ENCODE peak calls at places on chromosomes 16 and 17, in nine cellular contexts. Y, W, D, X, I, H, C, G and R are unnamed samples.
A peak's percentile ranks its signal among the peaks of the same experiment; 100 is the strongest.

GRCh38 chr16:66093217-66093616 is 273.3 kb upstream of the CDH5 start:
- DNase-seq in Y (no peak), W (peak; percentile 54), D (no peak), X (no peak), I (no peak), H (no peak), C (no peak), G (no peak), R (no peak)

GRCh38 chr17:75113798-75114551 is 4.2 kb downstream of the ARMC7 start:
- DNase-seq in Y (peak; percentile 94), W (peak; percentile 89), D (peak; percentile 85), X (peak; percentile 98), I (peak; percentile 94), H (peak; percentile 93), C (peak; percentile 87), G (peak; percentile 76), R (peak; percentile 86)

GRCh38 chr16:89324056-89325010 is 106.8 kb downstream of the ZNF778 start:
- DNase-seq in Y (no peak), W (peak; percentile 92), D (peak; percentile 79), X (no peak), I (no peak), H (no peak), C (no peak), G (no peak), R (peak; percentile 86)

GRCh38 chr17:16243811-16244567 is 27.0 kb downstream of the PIGL start:
- DNase-seq in Y (no peak), W (peak; percentile 8), D (no peak), X (no peak), I (no peak), H (no peak), C (no peak), G (no peak), R (no peak)

GRCh38 chr17:38704645-38705522 is at the start of gene MLLT6:
- DNase-seq in Y (peak; percentile 82), W (peak; percentile 71), D (peak; percentile 71), X (peak; percentile 94), I (peak; percentile 91), H (peak; percentile 80), C (peak; percentile 76), G (peak; percentile 35), R (peak; percentile 85)

GRCh38 chr17:16947470-16947869 is 24.4 kb downstream of the TNFRSF13B start:
- DNase-seq in Y (no peak), W (no peak), D (no peak), X (no peak), I (no peak), H (no peak), C (no peak), G (no peak), R (no peak)

GRCh38 chr17:17077861-17078732 is 35.8 kb downstream of the MPRIP start:
- DNase-seq in Y (peak; percentile 57), W (no peak), D (no peak), X (peak; percentile 83), I (peak; percentile 83), H (peak; percentile 60), C (no peak), G (no peak), R (no peak)

GRCh38 chr17:40364121-40364861 is at the start of gene GJD3:
- DNase-seq in Y (no peak), W (no peak), D (no peak), X (no peak), I (no peak), H (no peak), C (no peak), G (no peak), R (no peak)

GRCh38 chr16:66403531-66404145 is 23.5 kb upstream of the BEAN1 start:
- DNase-seq in Y (no peak), W (no peak), D (no peak), X (peak; percentile 65), I (no peak), H (no peak), C (no peak), G (no peak), R (no peak)

GRCh38 chr16:16025214-16025968 is 76.0 kb downstream of the ABCC1 start:
- DNase-seq in Y (no peak), W (peak; percentile 97), D (peak; percentile 80), X (no peak), I (no peak), H (no peak), C (peak; percentile 31), G (peak; percentile 74), R (peak; percentile 75)

GRCh38 chr17:65953316-65954147 is 238.4 kb downstream of the CEP112 start:
- DNase-seq in Y (no peak), W (no peak), D (no peak), X (no peak), I (no peak), H (no peak), C (no peak), G (no peak), R (no peak)

GRCh38 chr17:7080445-7081041 is 492 bp upstream of the CLEC10A start:
- DNase-seq in Y (no peak), W (no peak), D (no peak), X (no peak), I (no peak), H (peak; percentile 18), C (no peak), G (no peak), R (no peak)

GRCh38 chr17:6376901-6377300 is 58.0 kb downstream of the AIPL1 start:
- DNase-seq in Y (no peak), W (no peak), D (no peak), X (no peak), I (peak; percentile 16), H (no peak), C (no peak), G (no peak), R (no peak)

GRCh38 chr17:228223-228615 is 46.8 kb upstream of the DOC2B start:
- DNase-seq in Y (no peak), W (no peak), D (no peak), X (no peak), I (no peak), H (no peak), C (no peak), G (no peak), R (no peak)

GRCh38 chr16:3170440-3171180 is 17.4 kb upstream of the OR1F1 start:
- DNase-seq in Y (no peak), W (no peak), D (no peak), X (no peak), I (no peak), H (no peak), C (no peak), G (no peak), R (peak; percentile 58)

GRCh38 chr17:37045271-37045946 is 96.7 kb downstream of the AATF start:
- DNase-seq in Y (no peak), W (no peak), D (no peak), X (no peak), I (no peak), H (no peak), C (no peak), G (no peak), R (no peak)

GRCh38 chr17:45019177-45019711 is 32.2 kb downstream of the DCAKD start:
- DNase-seq in Y (peak; percentile 61), W (peak; percentile 34), D (peak; percentile 67), X (no peak), I (peak; percentile 81), H (peak; percentile 55), C (peak; percentile 22), G (no peak), R (peak; percentile 77)
- TF ChIP-seq CTCF in Y (peak; percentile 69), W (peak; percentile 67), D (peak; percentile 65), X (no peak), I (peak; percentile 51), H (peak; percentile 35), C (no peak), G (peak; percentile 26), R (peak; percentile 69)

GRCh38 chr17:9519873-9520272 is 55.7 kb downstream of the STX8 start:
- DNase-seq in Y (no peak), W (no peak), D (no peak), X (no peak), I (no peak), H (no peak), C (no peak), G (no peak), R (no peak)

GRCh38 chr17:9520649-9521435 is 54.8 kb downstream of the STX8 start:
- DNase-seq in Y (no peak), W (no peak), D (no peak), X (no peak), I (no peak), H (no peak), C (no peak), G (no peak), R (no peak)

GRCh38 chr17:9517396-9517795 is 58.2 kb downstream of the STX8 start:
- DNase-seq in Y (no peak), W (no peak), D (no peak), X (no peak), I (no peak), H (no peak), C (no peak), G (no peak), R (no peak)

DNA sequence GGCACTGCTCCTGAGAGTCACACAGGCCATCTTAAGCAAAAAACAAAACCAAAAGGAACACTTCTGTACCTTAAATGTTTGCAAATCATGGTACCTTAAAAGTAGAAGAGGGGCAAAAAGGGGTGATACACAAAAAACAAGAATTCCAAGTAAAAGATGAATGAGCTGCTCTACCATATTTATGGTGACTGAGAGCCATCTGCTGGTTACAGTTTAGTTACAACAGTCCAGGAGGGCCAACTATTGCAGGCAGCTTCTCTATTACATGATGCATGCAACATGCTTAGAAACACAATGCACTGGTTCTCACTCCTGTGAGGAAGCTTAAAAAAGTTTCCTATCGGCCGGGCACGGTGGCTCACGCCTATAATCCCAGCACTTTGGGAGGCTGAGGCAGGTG is 53.5 kb downstream of the STX8 start:
- DNase-seq in Y (no peak), W (peak; percentile 62), D (peak; percentile 52), X (no peak), I (peak; percentile 62), H (no peak), C (no peak), G (peak; percentile 20), R (peak; percentile 46)
- TF ChIP-seq CTCF in Y (no peak), W (peak; percentile 69), D (peak; percentile 54), X (no peak), I (peak; percentile 71), H (no peak), C (peak; percentile 27), G (peak; percentile 58), R (peak; percentile 66)

DNA sequence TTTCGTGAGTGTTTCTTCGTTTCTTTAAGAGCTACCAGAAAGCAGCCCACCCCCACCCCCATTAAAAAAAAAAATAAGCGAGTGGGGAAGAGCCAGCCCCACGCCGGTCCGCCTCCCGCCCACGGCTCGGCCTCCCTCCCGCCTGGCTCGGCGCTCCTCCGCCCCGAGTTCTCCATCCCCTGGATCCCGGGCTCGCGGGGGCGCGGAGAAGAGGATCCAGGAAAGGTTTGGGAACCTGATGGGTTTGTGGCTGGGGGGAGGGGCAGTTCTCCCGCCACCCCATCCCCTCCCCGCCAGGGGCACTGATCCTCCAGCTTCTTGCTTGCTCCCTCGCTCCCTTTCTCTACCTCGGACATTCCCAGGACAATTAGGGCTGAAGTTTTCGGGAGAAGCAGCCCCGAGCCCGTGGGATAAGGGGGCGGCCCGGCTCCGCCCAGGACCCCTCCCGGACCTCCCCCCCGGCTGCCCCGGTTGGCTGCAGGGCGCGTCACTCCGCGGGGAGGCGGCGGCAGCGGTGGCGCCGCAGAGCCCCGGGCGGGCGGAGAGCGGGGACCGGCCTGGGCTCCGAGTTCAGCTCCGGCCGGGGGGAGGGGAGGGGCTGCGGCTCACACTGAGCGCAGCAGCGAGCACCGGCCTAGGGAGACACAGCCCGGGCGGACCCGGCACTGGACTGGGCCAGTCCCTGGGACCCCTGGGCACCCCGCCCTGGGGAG is 1.0 kb upstream of the SALL1 start:
- DNase-seq in Y (peak; percentile 34), W (peak; percentile 80), D (no peak), X (peak; percentile 65), I (peak; percentile 85), H (peak; percentile 38), C (no peak), G (peak; percentile 78), R (no peak)
- TF ChIP-seq CTCF in Y (no peak), W (no peak), D (no peak), X (no peak), I (no peak), H (no peak), C (no peak), G (no peak), R (no peak)

GRCh38 chr17:78137392-78138203 is 7.0 kb downstream of the TMC8 start:
- DNase-seq in Y (no peak), W (no peak), D (no peak), X (no peak), I (no peak), H (no peak), C (no peak), G (no peak), R (no peak)
- TF ChIP-seq CTCF in Y (no peak), W (peak; percentile 13), D (peak; percentile 67), X (no peak), I (peak; percentile 30), H (no peak), C (peak; percentile 67), G (peak; percentile 19), R (peak; percentile 72)